ENCODE peak calls at places on chromosomes 2 and 18, in five cellular contexts. E, B, U, F and V are unnamed samples. For H3K4me1, the result is how much of the 10 kb centered on the place peaks cover.

GRCh38 chr2:120401275-120402069 is 55.5 kb downstream of the INHBB start:
- DNase-seq in F (no peak), U (no peak), B (no peak), E (peak), V (peak)

GRCh38 chr18:6414723-6415362 is at the start of gene L3MBTL4:
- DNase-seq in E (peak), F (no peak), B (no peak), U (no peak), V (peak)

GRCh38 chr2:173434729-173435345 is 80.2 kb downstream of the CDCA7 start:
- DNase-seq in U (no peak), B (no peak), F (no peak), E (no peak), V (no peak)

GRCh38 chr2:31957748-31958717 is 52.8 kb downstream of the MEMO1 start:
- DNase-seq in F (no peak), U (no peak), B (no peak), E (no peak), V (no peak)

GRCh38 chr2:240209493-240209892 is 69.0 kb upstream of the OTOS start:
- DNase-seq in E (peak), U (no peak), B (no peak), F (no peak), V (peak)

GRCh38 chr2:44100351-44100750 is 68.3 kb upstream of the PPM1B start:
- DNase-seq in E (no peak), F (peak), B (peak), U (peak), V (no peak)

GRCh38 chr18:3877678-3878077 is 427.7 kb downstream of the TGIF1 start:
- DNase-seq in U (no peak), B (peak), E (no peak), F (no peak), V (no peak)

GRCh38 chr18:23733895-23734294 is 44.6 kb downstream of the LAMA3 start:
- DNase-seq in B (no peak), U (no peak), E (no peak), F (no peak), V (no peak)

GRCh38 chr2:16261791-16262190 is 321.4 kb downstream of the MYCN start:
- DNase-seq in U (no peak), E (no peak), F (no peak), B (no peak), V (no peak)

GRCh38 chr2:190382851-190383250 is 25.3 kb upstream of the MFSD6 start:
- DNase-seq in E (no peak), U (peak), B (peak), F (no peak), V (no peak)

GRCh38 chr2:47640356-47640755 is 142.6 kb upstream of the MSH6 start:
- DNase-seq in U (no peak), B (no peak), E (no peak), F (no peak), V (no peak)

GRCh38 chr2:170409164-170409535 is 231.2 kb downstream of the MYO3B start:
- DNase-seq in E (no peak), U (peak), F (peak), B (peak), V (peak)

GRCh38 chr2:10912076-10912731 is 470 bp downstream of the KCNF1 start:
- DNase-seq in F (no peak), E (peak), B (no peak), U (no peak), V (no peak)

GRCh38 chr18:59787998-59788875 is 91.0 kb upstream of the CCBE1 start:
- DNase-seq in B (peak), F (no peak), U (peak), E (no peak), V (no peak)

GRCh38 chr2:140643761-140644187 is 1487.0 kb downstream of the LRP1B start:
- DNase-seq in B (peak), F (no peak), E (no peak), U (no peak), V (no peak)

GRCh38 chr18:3002766-3003165 is 10.2 kb downstream of the LPIN2 start:
- DNase-seq in E (no peak), U (no peak), B (no peak), F (no peak), V (no peak)

GRCh38 chr2:172623249-172623965 is 67.5 kb downstream of the PDK1 start:
- DNase-seq in U (no peak), B (peak), F (no peak), E (no peak), V (no peak)

GRCh38 chr2:162838141-162838500 is 446 bp downstream of the KCNH7 start:
- DNase-seq in E (no peak), F (no peak), B (no peak), U (no peak), V (no peak)

GRCh38 chr18:35282353-35282752 is 7.7 kb downstream of the ZSCAN30 start:
- DNase-seq in E (no peak), U (no peak), B (peak), F (no peak), V (no peak)

GRCh38 chr2:8551622-8552074 is 130.2 kb upstream of the ID2 start:
- DNase-seq in U (no peak), B (no peak), E (peak), F (no peak), V (peak)

GRCh38 chr2:101382406-101382805 is 4.9 kb downstream of the CREG2 start:
- DNase-seq in E (no peak), B (no peak), U (no peak), F (no peak), V (no peak)

GRCh38 chr2:159968282-159968900 is 94.0 kb downstream of the PLA2R1 start:
- DNase-seq in E (no peak), U (peak), F (no peak), B (peak), V (no peak)

GRCh38 chr2:165874445-165875039 is 79.0 kb downstream of the TTC21B start:
- DNase-seq in U (peak), F (no peak), E (no peak), B (peak), V (no peak)

GRCh38 chr2:142734770-142735169 is 142.7 kb upstream of the KYNU start:
- DNase-seq in B (no peak), F (no peak), U (no peak), E (no peak), V (no peak)

DNA sequence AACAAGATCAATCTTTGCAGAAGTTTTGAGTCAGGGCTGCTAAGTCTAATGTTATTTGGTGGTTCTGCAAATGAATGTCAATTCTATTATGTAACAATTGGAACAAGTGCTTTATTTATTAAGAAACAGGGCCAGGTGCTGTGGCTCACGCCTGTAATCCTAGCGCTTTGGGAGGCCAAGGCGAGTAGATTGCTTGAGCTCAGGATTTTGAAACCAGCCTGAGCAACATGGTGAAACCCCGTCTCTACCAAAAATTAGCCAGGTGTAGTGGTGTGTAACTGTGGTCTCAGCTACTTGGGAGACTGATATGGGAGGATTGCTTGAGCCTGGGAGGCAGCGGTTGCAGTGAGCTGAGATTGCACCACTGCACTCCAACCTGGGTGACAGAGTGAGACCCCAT is 13.2 kb upstream of the RNF103 start:
- DNase-seq in E (no peak), U (no peak), B (no peak), F (no peak), V (no peak)
- H3K4me1 ChIP-seq in E (under half), U (under half), B (under half), F (under half), V (under half)

GRCh38 chr2:237876056-237876439 is 16.6 kb downstream of the RAMP1 start:
- DNase-seq in F (no peak), U (no peak), E (peak), B (no peak), V (no peak)
- H3K4me1 ChIP-seq in F (under half), U (under half), E (under half), B (under half), V (under half)

GRCh38 chr2:154452906-154453493 is 245.5 kb upstream of the KCNJ3 start:
- DNase-seq in B (peak), U (peak), F (no peak), E (no peak), V (no peak)

GRCh38 chr2:154452471-154452870 is 246.0 kb upstream of the KCNJ3 start:
- DNase-seq in F (no peak), E (no peak), U (no peak), B (no peak), V (no peak)

GRCh38 chr2:154447727-154448418 is 250.6 kb upstream of the KCNJ3 start:
- DNase-seq in F (no peak), E (no peak), U (no peak), B (no peak), V (no peak)

GRCh38 chr2:154446324-154446723 is 252.2 kb upstream of the KCNJ3 start:
- DNase-seq in U (no peak), F (no peak), E (no peak), B (no peak), V (no peak)

DNA sequence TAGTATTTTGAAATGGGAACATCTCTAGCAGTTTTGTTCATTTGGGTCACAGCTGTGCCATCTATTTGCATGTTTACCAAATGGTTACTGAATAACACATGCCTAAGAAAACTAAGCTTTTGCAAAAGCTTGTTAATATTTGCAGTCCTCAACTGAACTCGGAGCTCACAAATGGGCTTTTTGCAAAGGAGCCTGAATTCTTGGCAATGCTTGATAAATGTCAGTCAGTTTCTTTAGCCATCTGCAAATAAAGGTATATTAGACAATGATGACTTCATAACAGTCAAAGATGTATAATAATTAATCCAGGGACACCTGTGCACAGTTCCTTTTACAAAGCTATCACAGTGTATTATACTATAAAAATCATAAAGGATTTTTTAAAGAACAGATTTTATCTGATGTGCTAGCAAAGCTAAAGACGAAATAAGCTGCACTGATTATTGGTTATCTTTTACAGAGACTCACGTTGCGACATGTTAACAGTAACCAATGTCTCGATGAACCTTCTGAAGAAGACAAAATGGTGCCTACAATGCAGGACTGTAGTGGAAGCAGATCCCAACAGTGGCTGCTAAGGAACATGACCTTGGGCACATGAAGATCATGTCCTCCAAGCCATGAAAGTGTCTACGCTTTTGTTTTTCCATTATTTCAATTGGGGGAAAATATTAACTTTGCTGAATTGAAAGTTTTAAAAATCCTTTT is 248.4 kb upstream of the KCNJ3 start:
- DNase-seq in B (no peak), F (no peak), E (no peak), U (no peak), V (no peak)
- H3K4me1 ChIP-seq in B (under half), F (under half), E (under half), U (under half), V (under half)

GRCh38 chr2:54550523-54550922 is 94.4 kb downstream of the SPTBN1 start:
- DNase-seq in E (no peak), U (no peak), F (no peak), B (no peak), V (no peak)
- H3K4me1 ChIP-seq in E (under half), U (under half), F (under half), B (under half), V (under half)

DNA sequence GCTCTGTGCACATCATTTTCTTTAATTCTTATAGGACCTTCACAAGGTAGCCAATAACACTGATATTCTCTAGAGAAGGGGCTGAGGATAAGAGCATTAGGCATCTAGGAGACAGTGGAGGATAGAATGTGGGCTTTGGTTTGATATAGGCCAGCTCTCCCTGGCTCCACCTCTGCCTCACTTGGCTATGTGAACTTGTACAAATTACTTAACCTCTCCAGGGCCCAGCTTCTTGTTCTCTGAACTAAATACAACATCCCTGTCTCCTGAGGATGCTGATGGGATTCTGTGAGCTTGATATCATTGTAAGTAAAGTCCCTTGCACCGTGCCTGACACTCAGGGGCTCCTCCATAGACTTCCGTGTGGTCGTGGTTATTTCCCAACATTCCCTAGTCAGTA is 87.3 kb downstream of the ACOXL start:
- DNase-seq in F (no peak), U (no peak), E (no peak), B (no peak), V (no peak)
- H3K4me1 ChIP-seq in F (under half), U (under half), E (under half), B (under half), V (under half)

GRCh38 chr2:98701230-98701629 is 29.7 kb downstream of the MGAT4A start:
- DNase-seq in U (no peak), B (peak), F (no peak), E (no peak), V (no peak)
- H3K4me1 ChIP-seq in U (under half), B (under half), F (under half), E (under half), V (under half)

DNA sequence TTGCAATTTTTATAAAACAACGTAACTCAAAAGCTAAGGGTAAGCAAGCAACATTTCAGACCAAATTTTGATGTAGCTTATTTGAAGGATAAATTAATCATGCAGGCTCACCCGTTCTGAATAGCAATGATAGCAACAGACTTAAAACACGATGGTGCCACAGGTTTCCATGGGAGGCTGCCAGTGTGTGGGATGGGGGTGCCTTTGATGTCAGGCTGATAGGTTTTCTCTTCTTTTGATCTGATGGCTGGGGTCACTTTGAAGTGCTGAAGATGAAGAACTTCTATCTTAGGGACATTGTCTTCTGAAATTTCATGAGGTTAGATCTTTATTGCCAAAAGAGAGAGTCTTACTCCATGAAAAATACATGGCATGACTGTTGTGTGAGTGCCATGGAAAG is 206.8 kb downstream of the LPIN1 start:
- DNase-seq in E (no peak), F (no peak), U (no peak), B (no peak), V (no peak)
- H3K4me1 ChIP-seq in E (under half), F (under half), U (under half), B (under half), V (under half)

GRCh38 chr18:9732031-9732430 is 23.9 kb downstream of the RAB31 start:
- DNase-seq in E (no peak), F (no peak), U (no peak), B (no peak), V (peak)
- H3K4me1 ChIP-seq in E (under half), F (under half), U (under half), B (under half), V (under half)